ENCODE peak calls at places on chromosomes 13 and 19, in nine cellular contexts. J is thoracic aorta, I is neural crest cell, Q is HFF-Myc, B is epithelial cell of proximal tubule, A is mammary epithelial cell, W is stomach, L is transverse colon, D is fibroblast of lung. K is an unnamed sample.

GRCh38 chr19:7550987-7551761 is 15.7 kb downstream of the PNPLA6 start:
- DNase-seq in J (no peak), I (peak; percentile 69), Q (no peak), B (no peak), A (peak; percentile 9), W (peak; percentile 85), L (peak; percentile 81), D (peak; percentile 47), K (no peak)

GRCh38 chr13:111337206-111337605 is 16.8 kb downstream of the TEX29 start:
- DNase-seq in J (no peak), I (no peak), Q (peak; percentile 97), B (peak; percentile 6), A (peak; percentile 70), W (no peak), L (no peak), D (peak; percentile 87), K (peak; percentile 73)

GRCh38 chr19:37470216-37470615 is 1.1 kb downstream of the ZNF570 start:
- DNase-seq in J (no peak), I (no peak), Q (no peak), B (no peak), A (no peak), W (no peak), L (no peak), D (no peak), K (no peak)

GRCh38 chr13:90205911-90206310 is 1141.6 kb upstream of the MIR17HG start:
- DNase-seq in J (no peak), I (no peak), Q (no peak), B (no peak), A (no peak), W (no peak), L (no peak), D (no peak), K (no peak)

GRCh38 chr13:99959538-99960230 is 11.9 kb downstream of the ZIC5 start:
- DNase-seq in J (no peak), I (peak; percentile 55), Q (no peak), B (no peak), A (peak; percentile 23), W (peak; percentile 24), L (no peak), D (no peak), K (no peak)

GRCh38 chr19:47469719-47470118 is 2.0 kb downstream of the SLC8A2 start:
- DNase-seq in J (no peak), I (no peak), Q (no peak), B (no peak), A (no peak), W (no peak), L (no peak), D (no peak), K (no peak)

GRCh38 chr19:4829001-4829712 is 2.4 kb downstream of the TICAM1 start:
- DNase-seq in J (no peak), I (no peak), Q (no peak), B (no peak), A (no peak), W (peak; percentile 61), L (peak; percentile 59), D (no peak), K (no peak)

GRCh38 chr19:1856698-1857603 is 6.4 kb downstream of the KLF16 start:
- DNase-seq in J (peak; percentile 54), I (no peak), Q (peak; percentile 36), B (no peak), A (peak; percentile 81), W (peak; percentile 92), L (peak; percentile 96), D (peak; percentile 74), K (no peak)

GRCh38 chr13:100098445-100099116 is 9.7 kb downstream of the PCCA start:
- DNase-seq in J (no peak), I (no peak), Q (no peak), B (no peak), A (no peak), W (no peak), L (no peak), D (no peak), K (no peak)

GRCh38 chr19:532578-533484 is 1.3 kb downstream of the CDC34 start:
- DNase-seq in J (no peak), I (peak; percentile 57), Q (no peak), B (no peak), A (peak; percentile 57), W (peak; percentile 85), L (peak; percentile 68), D (peak; percentile 58), K (no peak)

GRCh38 chr13:60148918-60149317 is 14.8 kb downstream of the DIAPH3 start:
- DNase-seq in J (no peak), I (no peak), Q (no peak), B (no peak), A (no peak), W (no peak), L (no peak), D (no peak), K (no peak)

GRCh38 chr19:21084343-21084742 is 2.3 kb downstream of the ZNF714 start:
- DNase-seq in J (no peak), I (no peak), Q (peak; percentile 43), B (peak; percentile 77), A (peak; percentile 65), W (no peak), L (no peak), D (peak; percentile 83), K (no peak)

GRCh38 chr13:40148103-40148502 is 492.6 kb downstream of the COG6 start:
- DNase-seq in J (no peak), I (no peak), Q (no peak), B (no peak), A (no peak), W (no peak), L (no peak), D (no peak), K (no peak)

GRCh38 chr13:114119196-114119595 is 13.2 kb downstream of the RASA3 start:
- DNase-seq in J (no peak), I (no peak), Q (peak; percentile 88), B (peak; percentile 47), A (peak; percentile 30), W (no peak), L (no peak), D (peak; percentile 95), K (peak; percentile 65)

GRCh38 chr19:36092566-36092965 is 18.4 kb upstream of the OVOL3 start:
- DNase-seq in J (no peak), I (no peak), Q (no peak), B (no peak), A (no peak), W (no peak), L (no peak), D (no peak), K (no peak)

GRCh38 chr13:25977216-25977615 is 74.6 kb downstream of the SHISA2 start:
- DNase-seq in J (no peak), I (no peak), Q (no peak), B (peak; percentile 74), A (peak; percentile 29), W (no peak), L (no peak), D (peak; percentile 21), K (no peak)

GRCh38 chr13:27359203-27359821 is 65.1 kb upstream of the GTF3A start:
- DNase-seq in J (no peak), I (peak; percentile 63), Q (no peak), B (no peak), A (peak; percentile 35), W (peak; percentile 71), L (peak; percentile 79), D (peak; percentile 46), K (no peak)

GRCh38 chr19:49546825-49547565 is 19.2 kb downstream of the RCN3 start:
- DNase-seq in J (peak; percentile 47), I (peak; percentile 81), Q (peak; percentile 95), B (peak; percentile 43), A (peak; percentile 72), W (peak; percentile 74), L (peak; percentile 81), D (peak; percentile 79), K (peak; percentile 89)

DNA sequence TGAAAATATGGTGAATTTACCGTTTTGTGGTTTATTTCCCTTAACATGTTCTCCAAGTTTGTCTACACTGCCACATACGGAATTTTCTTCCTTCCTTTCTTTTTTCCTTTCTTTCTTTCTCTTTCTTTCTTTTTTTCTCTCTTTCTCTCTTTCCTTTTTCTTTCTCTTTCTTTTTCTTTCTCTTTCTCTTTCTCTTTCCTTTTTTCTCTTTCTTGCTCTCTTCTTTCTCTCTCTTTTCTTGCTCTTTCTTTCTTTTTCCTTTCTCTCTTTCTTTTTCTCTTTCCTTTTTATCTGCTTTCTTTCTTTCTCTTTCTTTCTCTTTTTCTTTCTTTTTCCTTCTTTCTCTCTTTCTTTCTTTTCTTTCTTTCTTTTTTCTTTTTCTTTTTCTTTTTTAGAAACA is 1962.3 kb upstream of the PCDH20 start:
- DNase-seq in J (no peak), I (no peak), Q (no peak), B (no peak), A (no peak), W (no peak), L (no peak), D (no peak), K (no peak)
- TF ChIP-seq CTCF in J (no peak), I (no peak), Q (no peak), B (no peak), A (no peak), W (no peak), L (no peak), D (no peak), K (no peak)

GRCh38 chr19:19386373-19386869 is 19.1 kb upstream of the GATAD2A start:
- DNase-seq in J (no peak), I (no peak), Q (no peak), B (no peak), A (no peak), W (no peak), L (peak; percentile 28), D (no peak), K (no peak)
- TF ChIP-seq CTCF in J (no peak), I (no peak), Q (peak; percentile 38), B (peak; percentile 42), A (peak; percentile 29), W (no peak), L (no peak), D (peak; percentile 29), K (peak; percentile 13)

GRCh38 chr13:81539643-81540150 is 1198.8 kb upstream of the SPRY2 start:
- DNase-seq in J (no peak), I (no peak), Q (no peak), B (no peak), A (no peak), W (no peak), L (no peak), D (no peak), K (no peak)

GRCh38 chr13:81540777-81541176 is 1199.9 kb upstream of the SPRY2 start:
- DNase-seq in J (no peak), I (no peak), Q (no peak), B (no peak), A (no peak), W (no peak), L (no peak), D (no peak), K (no peak)
- TF ChIP-seq CTCF in J (no peak), I (peak; percentile 64), Q (no peak), B (peak; percentile 69), A (peak; percentile 29), W (no peak), L (peak; percentile 31), D (no peak), K (no peak)

DNA sequence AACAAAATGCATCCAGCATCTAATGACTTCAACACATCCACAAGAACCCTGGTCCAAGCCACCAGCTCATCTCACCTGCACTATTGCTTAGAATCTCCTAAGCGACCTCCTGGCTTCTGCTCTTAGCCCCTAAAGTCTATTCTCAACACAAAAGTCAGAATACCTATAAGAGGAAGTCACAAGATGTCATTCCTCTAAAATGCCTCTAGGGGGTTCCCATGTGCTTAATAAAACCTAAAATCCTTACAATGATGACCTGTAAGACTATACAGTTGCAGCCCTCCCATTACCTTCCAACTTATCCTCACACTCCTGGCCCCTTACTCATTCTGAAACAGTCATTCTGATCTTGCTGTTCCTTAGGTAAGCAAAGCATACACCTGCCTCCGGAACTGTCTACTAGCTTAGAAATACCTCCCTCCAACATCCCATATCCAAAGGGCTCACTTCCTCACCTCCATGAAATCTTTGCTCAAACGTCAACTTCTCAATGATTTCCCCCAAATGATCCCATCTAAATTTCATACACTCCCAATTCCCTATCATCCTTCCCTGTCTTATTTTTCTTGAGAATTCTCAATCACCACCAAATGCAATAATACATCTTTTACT is 10.0 kb downstream of the ATP7B start:
- DNase-seq in J (no peak), I (no peak), Q (peak; percentile 10), B (no peak), A (no peak), W (no peak), L (no peak), D (peak; percentile 39), K (no peak)
- TF ChIP-seq CTCF in J (peak; percentile 63), I (peak; percentile 72), Q (peak; percentile 57), B (peak; percentile 67), A (peak; percentile 64), W (no peak), L (peak; percentile 67), D (peak; percentile 63), K (peak; percentile 68)